ENCODE peak calls at places on chromosomes 2 and 18, in ten cellular contexts. L is prostate gland, O is breast epithelium, R is HepG2, V is sigmoid colon, H is K562, J is spleen, E is stomach, U is HCT116, A is HL-60. F is an unnamed sample.
A peak's percentile ranks its signal among the peaks of the same experiment; 100 is the strongest.

GRCh38 chr2:100017633-100018032 is 124.8 kb downstream of the AFF3 start:
- DNase-seq in L (no peak), O (no peak), U (no peak), H (no peak), A (no peak), E (no peak), V (no peak), R (no peak), J (no peak), F (no peak)

GRCh38 chr2:133053541-133053940 is 383.5 kb upstream of the LYPD1 start:
- DNase-seq in V (no peak), H (no peak), A (no peak), E (no peak), O (no peak), L (no peak), J (no peak), U (no peak), R (no peak), F (no peak)

GRCh38 chr18:56575819-56576663 is 62.4 kb downstream of the TXNL1 start:
- DNase-seq in V (no peak), H (peak; percentile 29), A (peak; percentile 52), J (no peak), O (no peak), U (peak; percentile 43), R (peak; percentile 36), E (no peak), L (no peak), F (no peak)

GRCh38 chr2:235570256-235570655 is 76.4 kb downstream of the AGAP1 start:
- DNase-seq in U (no peak), L (no peak), J (no peak), V (no peak), A (no peak), E (no peak), O (no peak), R (peak; percentile 28), H (no peak), F (no peak)

GRCh38 chr2:26849056-26850001 is 1.4 kb downstream of the DPYSL5 start:
- DNase-seq in U (no peak), H (no peak), A (no peak), J (no peak), V (no peak), E (no peak), L (no peak), O (no peak), R (no peak), F (peak; percentile 80)

GRCh38 chr2:214577769-214578168 is 166.9 kb downstream of the VWC2L start:
- DNase-seq in U (no peak), L (no peak), H (no peak), E (no peak), J (no peak), A (no peak), R (no peak), V (no peak), O (no peak), F (no peak)

GRCh38 chr18:55234366-55235093 is 275.3 kb upstream of the CCDC68 start:
- DNase-seq in E (peak; percentile 84), O (peak; percentile 63), H (peak; percentile 53), L (peak; percentile 80), V (peak; percentile 85), A (peak; percentile 76), U (peak; percentile 48), J (peak; percentile 83), R (peak; percentile 47), F (peak; percentile 68)

GRCh38 chr2:62565309-62565908 is 59.4 kb upstream of the TMEM17 start:
- DNase-seq in H (no peak), J (no peak), A (no peak), L (no peak), V (no peak), U (no peak), R (peak; percentile 66), O (no peak), E (no peak), F (no peak)

GRCh38 chr2:143960177-143960576 is 559.7 kb downstream of the ZEB2 start:
- DNase-seq in R (no peak), L (no peak), H (no peak), J (no peak), V (no peak), A (no peak), O (no peak), U (no peak), E (no peak), F (no peak)

GRCh38 chr18:61756244-61756643 is 136.6 kb downstream of the RNF152 start:
- DNase-seq in V (no peak), L (no peak), A (no peak), O (no peak), H (no peak), J (no peak), E (no peak), R (no peak), U (no peak), F (no peak)

DNA sequence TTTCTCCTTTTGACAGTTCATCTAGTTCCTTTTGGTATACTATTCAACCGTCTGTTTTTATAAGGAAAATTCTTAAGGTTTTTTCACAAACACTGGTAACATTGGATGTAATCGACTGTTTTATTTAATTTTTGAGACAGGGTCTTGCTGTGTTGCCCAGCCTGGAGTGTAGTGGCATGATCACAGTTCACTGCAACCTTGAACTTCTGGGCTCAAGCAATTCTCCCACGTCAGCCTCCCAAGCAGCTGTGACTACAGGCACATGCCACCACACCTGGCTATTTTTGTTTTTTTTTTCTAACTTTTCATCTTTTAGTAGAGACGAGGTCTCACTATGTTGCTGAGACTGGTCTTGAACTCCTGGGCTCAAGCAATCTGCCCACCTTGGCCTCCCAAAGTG is 104.4 kb upstream of the DNMT3A start:
- DNase-seq in J (no peak), U (no peak), E (no peak), V (no peak), L (no peak), R (no peak), A (no peak), H (no peak), O (no peak), F (no peak)
- TF ChIP-seq POLR2AphosphoS5 in J (no peak), U (no peak), E (no peak), V (no peak), L (no peak), R (no peak), A (no peak), H (no peak), O (no peak), F (no peak)

GRCh38 chr18:76875390-76876330 is 53.3 kb downstream of the ZNF236 start:
- DNase-seq in E (peak; percentile 57), H (peak; percentile 24), L (peak; percentile 26), O (no peak), A (peak; percentile 74), J (no peak), R (peak; percentile 48), V (no peak), U (peak; percentile 28), F (no peak)
- TF ChIP-seq POLR2AphosphoS5 in E (no peak), H (no peak), L (no peak), O (no peak), A (no peak), J (no peak), R (no peak), V (no peak), U (no peak), F (no peak)

DNA sequence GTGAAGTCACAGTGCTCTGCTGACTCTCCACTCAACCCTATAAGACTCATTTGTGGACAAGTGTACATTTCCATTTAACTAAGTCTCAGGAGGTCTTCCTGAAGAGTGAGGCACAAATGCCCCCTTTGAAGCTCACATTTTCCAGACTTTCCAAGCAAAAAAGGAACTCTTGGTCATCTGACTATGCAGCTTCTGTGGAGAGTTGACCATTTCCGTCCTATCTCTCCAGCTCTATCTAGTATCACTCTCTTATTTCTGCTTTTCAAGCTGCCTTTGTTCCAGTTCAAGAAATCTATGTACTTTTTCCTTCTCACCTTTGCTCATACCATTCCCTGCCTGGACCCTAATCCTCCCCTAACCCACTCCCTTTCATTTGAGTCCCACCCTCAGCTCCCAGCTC is 77.0 kb downstream of the ANTXR1 start:
- DNase-seq in A (no peak), H (no peak), E (no peak), L (no peak), J (no peak), R (no peak), U (no peak), O (no peak), V (no peak), F (no peak)
- TF ChIP-seq POLR2AphosphoS5 in A (no peak), H (no peak), E (no peak), L (no peak), J (no peak), R (no peak), U (no peak), O (no peak), V (no peak), F (no peak)

DNA sequence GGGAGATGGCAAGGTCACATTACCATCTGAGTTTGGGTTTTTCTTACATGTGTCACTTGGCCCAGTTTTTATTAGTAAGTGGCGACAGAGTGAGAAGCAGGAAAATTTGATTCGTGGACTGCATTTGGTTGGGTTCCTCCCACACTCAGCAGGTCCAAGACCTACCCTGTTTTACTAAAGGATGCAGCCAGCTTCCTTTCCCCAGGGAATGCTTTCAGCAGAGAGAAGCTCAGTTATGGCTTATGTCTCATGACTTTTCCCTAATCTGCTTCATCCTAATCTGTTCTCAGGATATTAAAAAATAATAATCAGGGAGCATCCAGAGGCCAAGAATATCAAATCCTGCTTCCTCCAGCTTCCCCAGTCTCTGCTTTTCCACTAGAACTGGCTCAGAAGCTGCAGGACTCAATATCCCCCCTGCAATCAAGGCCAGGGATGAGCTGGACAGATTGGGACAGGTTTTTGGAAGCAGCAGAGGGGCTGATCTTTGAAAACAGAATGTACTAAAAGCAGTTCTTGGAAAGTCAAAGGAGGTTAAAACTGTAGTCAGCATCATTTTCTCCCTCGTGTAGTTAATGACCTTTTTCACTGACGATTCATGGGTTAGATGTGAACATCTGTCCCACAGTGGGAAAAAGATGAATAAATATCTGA is 326.8 kb upstream of the TNP1 start:
- DNase-seq in A (no peak), O (peak; percentile 39), H (no peak), V (peak; percentile 89), L (no peak), E (no peak), R (no peak), J (no peak), U (no peak), F (no peak)
- TF ChIP-seq POLR2AphosphoS5 in A (no peak), O (peak; percentile 47), H (no peak), V (peak; percentile 51), L (no peak), E (peak; percentile 31), R (no peak), J (no peak), U (no peak), F (no peak)

GRCh38 chr18:58321986-58322385 is 278.0 kb downstream of the NEDD4L start:
- DNase-seq in V (peak; percentile 82), L (peak; percentile 87), E (peak; percentile 67), O (peak; percentile 77), R (peak; percentile 50), J (no peak), U (peak; percentile 74), A (peak; percentile 33), H (peak; percentile 78), F (peak; percentile 81)
- TF ChIP-seq POLR2AphosphoS5 in V (peak; percentile 13), L (peak; percentile 91), E (peak; percentile 80), O (peak; percentile 29), R (no peak), J (no peak), U (no peak), A (no peak), H (no peak), F (peak; percentile 41)

GRCh38 chr18:499351-500229 is 911 bp downstream of the COLEC12 start:
- DNase-seq in L (peak; percentile 38), O (no peak), J (no peak), H (no peak), R (peak; percentile 46), A (no peak), V (peak; percentile 65), E (peak; percentile 37), U (no peak), F (peak; percentile 41)
- TF ChIP-seq POLR2AphosphoS5 in L (peak; percentile 25), O (no peak), J (no peak), H (no peak), R (no peak), A (no peak), V (no peak), E (no peak), U (no peak), F (no peak)